ENCODE peak calls at places on chromosomes 3 and 15, in nine cellular contexts. K is HTR-8/SVneo; G is stimulated activated CD8-positive, alpha-beta memory T cell treated with anti-CD3 and anti-CD28 coated beads, Interleukin-15, amount 100 ng/mL, for 24 hours; Q is T-helper 2 cell; L is sigmoid colon; Z is AG04449; I is mesenteric fat pad; X is ascending aorta; S is activated CD8-positive, alpha-beta memory T cell treated with anti-CD3 and anti-CD28 coated beads, Interleukin-2, amount 50 U/mL, for 4 hours. Y is an unnamed sample.

GRCh38 chr3:87468938-87469337 is 192.6 kb upstream of the POU1F1 start:
- DNase-seq in K (no peak), G (no peak), Q (no peak), L (no peak), Z (no peak), I (no peak), X (no peak), S (no peak), Y (no peak)

GRCh38 chr3:130759692-130760338 is 13.2 kb upstream of the PIK3R4 start:
- DNase-seq in K (peak), G (no peak), Q (no peak), L (no peak), Z (no peak), I (no peak), X (no peak), S (peak), Y (no peak)

GRCh38 chr3:100710355-100711198 is 1.3 kb downstream of the TFG start:
- DNase-seq in K (peak), G (peak), Q (no peak), L (no peak), Z (peak), I (no peak), X (no peak), S (peak), Y (no peak)

GRCh38 chr15:39589193-39589814 is 8.4 kb downstream of the THBS1 start:
- DNase-seq in K (no peak), G (no peak), Q (no peak), L (no peak), Z (peak), I (no peak), X (no peak), S (no peak), Y (no peak)

GRCh38 chr3:146929696-146930095 is 324.6 kb upstream of the PLSCR5 start:
- DNase-seq in K (no peak), G (no peak), Q (no peak), L (no peak), Z (peak), I (no peak), X (no peak), S (no peak), Y (no peak)

GRCh38 chr15:65020419-65020818 is 9.0 kb downstream of the MTFMT start:
- DNase-seq in K (no peak), G (no peak), Q (no peak), L (no peak), Z (no peak), I (no peak), X (no peak), S (no peak), Y (no peak)

GRCh38 chr3:66378256-66378655 is 122.6 kb downstream of the LRIG1 start:
- DNase-seq in K (peak), G (no peak), Q (no peak), L (peak), Z (no peak), I (no peak), X (no peak), S (peak), Y (no peak)

GRCh38 chr15:32119694-32120330 is 89.5 kb downstream of the CHRNA7 start:
- DNase-seq in K (no peak), G (no peak), Q (no peak), L (no peak), Z (no peak), I (no peak), X (no peak), S (no peak), Y (no peak)

GRCh38 chr3:149273096-149273751 is 51.6 kb upstream of the CP start:
- DNase-seq in K (peak), G (no peak), Q (no peak), L (no peak), Z (peak), I (no peak), X (no peak), S (no peak), Y (no peak)

GRCh38 chr3:54122802-54123537 is 618 bp downstream of the CACNA2D3 start:
- DNase-seq in K (no peak), G (no peak), Q (no peak), L (no peak), Z (no peak), I (no peak), X (no peak), S (no peak), Y (no peak)

GRCh38 chr15:26224266-26224665 is 361.1 kb upstream of the ATP10A start:
- DNase-seq in K (no peak), G (no peak), Q (no peak), L (no peak), Z (no peak), I (no peak), X (no peak), S (no peak), Y (no peak)

GRCh38 chr3:101170806-101171558 is 149.4 kb downstream of the IMPG2 start:
- DNase-seq in K (no peak), G (no peak), Q (no peak), L (no peak), Z (no peak), I (no peak), X (no peak), S (no peak), Y (no peak)

GRCh38 chr3:133821767-133822638 is 16.4 kb downstream of the SRPRB start:
- DNase-seq in K (no peak), G (no peak), Q (no peak), L (no peak), Z (no peak), I (no peak), X (no peak), S (no peak), Y (no peak)

GRCh38 chr3:38834717-38835116 is 18.7 kb upstream of the SCN10A start:
- DNase-seq in K (no peak), G (no peak), Q (no peak), L (no peak), Z (no peak), I (no peak), X (no peak), S (no peak), Y (no peak)

GRCh38 chr15:78312551-78312950 is 13.1 kb upstream of the SKIC8 start:
- DNase-seq in K (no peak), G (no peak), Q (no peak), L (no peak), Z (no peak), I (peak), X (no peak), S (no peak), Y (no peak)

GRCh38 chr3:143507735-143508580 is 340.3 kb downstream of the SLC9A9 start:
- DNase-seq in K (no peak), G (no peak), Q (no peak), L (no peak), Z (peak), I (no peak), X (no peak), S (no peak), Y (no peak)